ENCODE peak calls at places on chromosomes 5 and 9, in nine cellular contexts. One of them, this sample, is unnamed. For H4K20me1, the result is how much of the 10 kb centered on the place peaks cover.

GRCh38 chr9:20309209-20309608 is 313.1 kb downstream of the MLLT3 start:
- DNase-seq in fibroblast of lung: no peak
- DNase-seq in HepG2: no peak
- DNase-seq in hepatocyte: no peak
- DNase-seq in endothelial cell of umbilical vein: no peak
- DNase-seq in HCT116: no peak
- DNase-seq in neural progenitor cell: no peak
- DNase-seq in OCI-LY7: no peak
- DNase-seq in GM23338: no peak
- DNase-seq in this sample: no peak

GRCh38 chr9:6759114-6759977 is 1.6 kb downstream of the KDM4C start:
- DNase-seq in neural progenitor cell: no peak
- DNase-seq in GM23338: peak
- DNase-seq in HCT116: peak
- DNase-seq in HepG2: peak
- DNase-seq in fibroblast of lung: peak
- DNase-seq in OCI-LY7: peak
- DNase-seq in hepatocyte: peak
- DNase-seq in endothelial cell of umbilical vein: peak
- DNase-seq in this sample: peak

GRCh38 chr5:133142782-133143181 is 91.0 kb downstream of the HSPA4 start:
- DNase-seq in hepatocyte: no peak
- DNase-seq in GM23338: no peak
- DNase-seq in HepG2: no peak
- DNase-seq in HCT116: no peak
- DNase-seq in endothelial cell of umbilical vein: no peak
- DNase-seq in OCI-LY7: no peak
- DNase-seq in neural progenitor cell: no peak
- DNase-seq in fibroblast of lung: no peak
- DNase-seq in this sample: no peak

GRCh38 chr9:109487247-109487646 is 10.9 kb downstream of the PTPN3 start:
- DNase-seq in OCI-LY7: no peak
- DNase-seq in neural progenitor cell: no peak
- DNase-seq in hepatocyte: peak
- DNase-seq in fibroblast of lung: peak
- DNase-seq in HepG2: no peak
- DNase-seq in HCT116: no peak
- DNase-seq in endothelial cell of umbilical vein: no peak
- DNase-seq in GM23338: peak
- DNase-seq in this sample: no peak

GRCh38 chr5:146796144-146796543 is 82.4 kb downstream of the PPP2R2B start:
- DNase-seq in HCT116: no peak
- DNase-seq in hepatocyte: no peak
- DNase-seq in endothelial cell of umbilical vein: no peak
- DNase-seq in OCI-LY7: no peak
- DNase-seq in neural progenitor cell: no peak
- DNase-seq in fibroblast of lung: peak
- DNase-seq in HepG2: no peak
- DNase-seq in GM23338: no peak
- DNase-seq in this sample: no peak

GRCh38 chr9:18542837-18543405 is 69.0 kb downstream of the ADAMTSL1 start:
- DNase-seq in HCT116: no peak
- DNase-seq in endothelial cell of umbilical vein: no peak
- DNase-seq in GM23338: no peak
- DNase-seq in HepG2: no peak
- DNase-seq in neural progenitor cell: no peak
- DNase-seq in fibroblast of lung: peak
- DNase-seq in hepatocyte: no peak
- DNase-seq in OCI-LY7: no peak
- DNase-seq in this sample: peak

GRCh38 chr5:61965074-61965473 is 340.9 kb upstream of the KIF2A start:
- DNase-seq in endothelial cell of umbilical vein: peak
- DNase-seq in fibroblast of lung: peak
- DNase-seq in HepG2: no peak
- DNase-seq in HCT116: no peak
- DNase-seq in hepatocyte: peak
- DNase-seq in GM23338: no peak
- DNase-seq in neural progenitor cell: no peak
- DNase-seq in OCI-LY7: no peak
- DNase-seq in this sample: no peak

GRCh38 chr5:142590451-142591240 is 95.2 kb downstream of the FGF1 start:
- DNase-seq in HCT116: no peak
- DNase-seq in GM23338: no peak
- DNase-seq in fibroblast of lung: peak
- DNase-seq in neural progenitor cell: no peak
- DNase-seq in hepatocyte: peak
- DNase-seq in OCI-LY7: no peak
- DNase-seq in HepG2: no peak
- DNase-seq in endothelial cell of umbilical vein: no peak
- DNase-seq in this sample: no peak

GRCh38 chr5:77010281-77010680 is 19.9 kb upstream of the AGGF1 start:
- DNase-seq in OCI-LY7: no peak
- DNase-seq in fibroblast of lung: peak
- DNase-seq in endothelial cell of umbilical vein: no peak
- DNase-seq in HepG2: no peak
- DNase-seq in HCT116: no peak
- DNase-seq in neural progenitor cell: no peak
- DNase-seq in GM23338: no peak
- DNase-seq in hepatocyte: no peak
- DNase-seq in this sample: no peak

GRCh38 chr5:65125681-65126080 is 356.0 kb downstream of the ADAMTS6 start:
- DNase-seq in GM23338: no peak
- DNase-seq in endothelial cell of umbilical vein: no peak
- DNase-seq in HepG2: no peak
- DNase-seq in HCT116: no peak
- DNase-seq in hepatocyte: no peak
- DNase-seq in OCI-LY7: no peak
- DNase-seq in fibroblast of lung: no peak
- DNase-seq in neural progenitor cell: no peak
- DNase-seq in this sample: no peak

GRCh38 chr9:4508907-4509589 is 18.8 kb downstream of the SLC1A1 start:
- DNase-seq in hepatocyte: no peak
- DNase-seq in fibroblast of lung: peak
- DNase-seq in HCT116: no peak
- DNase-seq in endothelial cell of umbilical vein: no peak
- DNase-seq in OCI-LY7: no peak
- DNase-seq in neural progenitor cell: no peak
- DNase-seq in GM23338: no peak
- DNase-seq in HepG2: no peak
- DNase-seq in this sample: no peak

GRCh38 chr9:113964740-113965095 is 88.6 kb downstream of the ZNF618 start:
- DNase-seq in neural progenitor cell: no peak
- DNase-seq in hepatocyte: no peak
- DNase-seq in HCT116: no peak
- DNase-seq in HepG2: no peak
- DNase-seq in fibroblast of lung: no peak
- DNase-seq in GM23338: no peak
- DNase-seq in OCI-LY7: no peak
- DNase-seq in endothelial cell of umbilical vein: no peak
- DNase-seq in this sample: no peak

GRCh38 chr9:83472221-83472665 is 66.0 kb downstream of the FRMD3 start:
- DNase-seq in GM23338: no peak
- DNase-seq in HCT116: no peak
- DNase-seq in OCI-LY7: no peak
- DNase-seq in fibroblast of lung: peak
- DNase-seq in endothelial cell of umbilical vein: no peak
- DNase-seq in HepG2: peak
- DNase-seq in neural progenitor cell: no peak
- DNase-seq in hepatocyte: peak
- DNase-seq in this sample: no peak

GRCh38 chr5:141637266-141637692 is 482 bp downstream of the RELL2 start:
- DNase-seq in fibroblast of lung: no peak
- DNase-seq in GM23338: peak
- DNase-seq in endothelial cell of umbilical vein: no peak
- DNase-seq in HepG2: no peak
- DNase-seq in neural progenitor cell: peak
- DNase-seq in OCI-LY7: peak
- DNase-seq in hepatocyte: no peak
- DNase-seq in HCT116: no peak
- DNase-seq in this sample: peak

GRCh38 chr5:170306381-170306790 is 8.8 kb upstream of the LCP2 start:
- DNase-seq in fibroblast of lung: peak
- DNase-seq in endothelial cell of umbilical vein: no peak
- DNase-seq in neural progenitor cell: no peak
- DNase-seq in HepG2: no peak
- DNase-seq in GM23338: no peak
- DNase-seq in OCI-LY7: no peak
- DNase-seq in hepatocyte: peak
- DNase-seq in HCT116: no peak
- DNase-seq in this sample: peak

GRCh38 chr9:36844961-36845360 is 189.1 kb downstream of the PAX5 start:
- DNase-seq in OCI-LY7: no peak
- DNase-seq in endothelial cell of umbilical vein: no peak
- DNase-seq in HepG2: no peak
- DNase-seq in neural progenitor cell: no peak
- DNase-seq in HCT116: no peak
- DNase-seq in GM23338: no peak
- DNase-seq in fibroblast of lung: no peak
- DNase-seq in hepatocyte: no peak
- DNase-seq in this sample: no peak
- H4K20me1 ChIP-seq in OCI-LY7: under half
- H4K20me1 ChIP-seq in endothelial cell of umbilical vein: under half
- H4K20me1 ChIP-seq in HepG2: under half
- H4K20me1 ChIP-seq in neural progenitor cell: under half
- H4K20me1 ChIP-seq in HCT116: under half
- H4K20me1 ChIP-seq in GM23338: under half
- H4K20me1 ChIP-seq in fibroblast of lung: under half
- H4K20me1 ChIP-seq in hepatocyte: under half
- H4K20me1 ChIP-seq in this sample: under half

GRCh38 chr5:19319252-19319651 is 668.7 kb downstream of the CDH18 start:
- DNase-seq in HCT116: no peak
- DNase-seq in GM23338: no peak
- DNase-seq in HepG2: no peak
- DNase-seq in OCI-LY7: no peak
- DNase-seq in endothelial cell of umbilical vein: no peak
- DNase-seq in fibroblast of lung: no peak
- DNase-seq in neural progenitor cell: no peak
- DNase-seq in hepatocyte: no peak
- DNase-seq in this sample: no peak

DNA sequence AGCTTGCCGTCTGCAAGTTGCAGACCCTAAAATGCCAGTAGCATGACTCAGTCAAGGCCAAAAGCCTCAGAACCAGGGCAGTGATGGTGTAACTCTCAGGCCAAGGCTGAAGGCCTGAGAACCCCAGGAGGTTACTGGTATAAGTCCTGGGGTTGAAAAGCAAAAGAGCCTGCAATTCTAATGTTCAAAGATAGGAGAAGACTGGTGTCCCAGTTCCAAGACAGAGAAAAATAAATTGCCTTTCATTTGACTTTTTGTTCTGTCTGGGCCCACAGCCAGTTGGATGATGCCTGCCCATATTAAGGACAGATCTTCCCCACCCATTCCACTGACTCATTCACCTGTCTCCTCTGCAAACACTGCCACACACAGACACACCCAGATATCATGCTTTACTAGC is 673.2 kb downstream of the CDH18 start:
- DNase-seq in OCI-LY7: no peak
- DNase-seq in HCT116: no peak
- DNase-seq in endothelial cell of umbilical vein: no peak
- DNase-seq in GM23338: peak
- DNase-seq in neural progenitor cell: no peak
- DNase-seq in hepatocyte: peak
- DNase-seq in fibroblast of lung: peak
- DNase-seq in HepG2: no peak
- DNase-seq in this sample: no peak
- H3K4me2 ChIP-seq in OCI-LY7: no peak
- H3K4me2 ChIP-seq in HCT116: no peak
- H3K4me2 ChIP-seq in endothelial cell of umbilical vein: no peak
- H3K4me2 ChIP-seq in GM23338: no peak
- H3K4me2 ChIP-seq in neural progenitor cell: no peak
- H3K4me2 ChIP-seq in hepatocyte: no peak
- H3K4me2 ChIP-seq in fibroblast of lung: no peak
- H3K4me2 ChIP-seq in HepG2: no peak
- H3K4me2 ChIP-seq in this sample: no peak

GRCh38 chr9:136374183-136374575 is 710 bp upstream of the CARD9 start:
- DNase-seq in HCT116: no peak
- DNase-seq in GM23338: no peak
- DNase-seq in HepG2: no peak
- DNase-seq in endothelial cell of umbilical vein: no peak
- DNase-seq in neural progenitor cell: no peak
- DNase-seq in hepatocyte: no peak
- DNase-seq in fibroblast of lung: no peak
- DNase-seq in OCI-LY7: no peak
- DNase-seq in this sample: no peak
- H3K27ac ChIP-seq in HCT116: no peak
- H3K27ac ChIP-seq in GM23338: no peak
- H3K27ac ChIP-seq in HepG2: no peak
- H3K27ac ChIP-seq in endothelial cell of umbilical vein: no peak
- H3K27ac ChIP-seq in neural progenitor cell: no peak
- H3K27ac ChIP-seq in hepatocyte: no peak
- H3K27ac ChIP-seq in fibroblast of lung: no peak
- H3K27ac ChIP-seq in OCI-LY7: no peak
- H3K27ac ChIP-seq in this sample: no peak

DNA sequence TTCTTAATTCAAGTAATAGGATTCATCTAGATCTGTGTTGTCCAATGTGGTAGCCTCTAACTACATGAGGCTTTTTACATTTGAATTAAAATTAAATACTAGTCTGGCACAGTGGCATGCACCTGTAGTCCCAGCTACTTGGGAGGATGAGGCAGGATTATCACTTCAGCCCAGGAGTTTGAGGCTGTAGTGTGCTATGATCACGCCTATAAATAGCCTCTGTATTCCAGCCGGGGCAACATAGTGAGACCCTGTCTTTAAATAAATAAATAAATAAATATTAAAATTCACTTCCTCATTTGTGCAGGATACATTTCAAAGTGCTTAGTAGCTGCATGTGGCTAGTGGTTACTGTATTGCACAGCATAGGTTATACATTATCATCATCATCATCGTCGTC is 91.8 kb downstream of the UBE2R2 start:
- DNase-seq in neural progenitor cell: no peak
- DNase-seq in GM23338: no peak
- DNase-seq in HCT116: no peak
- DNase-seq in fibroblast of lung: no peak
- DNase-seq in OCI-LY7: no peak
- DNase-seq in HepG2: no peak
- DNase-seq in hepatocyte: no peak
- DNase-seq in endothelial cell of umbilical vein: no peak
- DNase-seq in this sample: no peak
- H4K20me1 ChIP-seq in neural progenitor cell: half or more
- H4K20me1 ChIP-seq in GM23338: under half
- H4K20me1 ChIP-seq in HCT116: under half
- H4K20me1 ChIP-seq in fibroblast of lung: under half
- H4K20me1 ChIP-seq in OCI-LY7: under half
- H4K20me1 ChIP-seq in HepG2: under half
- H4K20me1 ChIP-seq in hepatocyte: half or more
- H4K20me1 ChIP-seq in endothelial cell of umbilical vein: under half
- H4K20me1 ChIP-seq in this sample: under half

GRCh38 chr9:76572205-76572550 is 113.2 kb downstream of the GCNT1 start:
- DNase-seq in endothelial cell of umbilical vein: no peak
- DNase-seq in HCT116: no peak
- DNase-seq in GM23338: peak
- DNase-seq in neural progenitor cell: no peak
- DNase-seq in HepG2: no peak
- DNase-seq in OCI-LY7: no peak
- DNase-seq in fibroblast of lung: no peak
- DNase-seq in hepatocyte: no peak
- DNase-seq in this sample: peak
- H3K4me2 ChIP-seq in endothelial cell of umbilical vein: no peak
- H3K4me2 ChIP-seq in HCT116: no peak
- H3K4me2 ChIP-seq in GM23338: peak
- H3K4me2 ChIP-seq in neural progenitor cell: no peak
- H3K4me2 ChIP-seq in HepG2: no peak
- H3K4me2 ChIP-seq in OCI-LY7: peak
- H3K4me2 ChIP-seq in fibroblast of lung: peak
- H3K4me2 ChIP-seq in hepatocyte: peak
- H3K4me2 ChIP-seq in this sample: no peak

GRCh38 chr5:150001660-150002493 is 1.3 kb downstream of the HMGXB3 start:
- DNase-seq in GM23338: peak
- DNase-seq in neural progenitor cell: peak
- DNase-seq in endothelial cell of umbilical vein: peak
- DNase-seq in HepG2: peak
- DNase-seq in HCT116: peak
- DNase-seq in OCI-LY7: peak
- DNase-seq in fibroblast of lung: peak
- DNase-seq in hepatocyte: peak
- DNase-seq in this sample: peak
- H3K27ac ChIP-seq in GM23338: no peak
- H3K27ac ChIP-seq in neural progenitor cell: no peak
- H3K27ac ChIP-seq in endothelial cell of umbilical vein: peak
- H3K27ac ChIP-seq in HepG2: peak
- H3K27ac ChIP-seq in HCT116: peak
- H3K27ac ChIP-seq in OCI-LY7: peak
- H3K27ac ChIP-seq in fibroblast of lung: peak
- H3K27ac ChIP-seq in hepatocyte: peak
- H3K27ac ChIP-seq in this sample: peak

This sample was measured in Karpas-422.